ENCODE peak calls at places on chromosomes 4 and X, in nine cellular contexts. S is adrenal gland, U is uterus, O is A549, Y is Peyer's patch, E is transverse colon, X is suprapubic skin, B is K562, I is IMR-90. C is an unnamed sample.

GRCh38 chr4:183074288-183074990 is 24.6 kb upstream of the WWC2 start:
- DNase-seq in S (no peak), U (no peak), O (no peak), Y (no peak), E (no peak), X (no peak), B (no peak), I (peak; percentile 32), C (no peak)

GRCh38 chrX:78514852-78515251 is 144.3 kb downstream of the RTL3 start:
- DNase-seq in S (no peak), U (no peak), O (no peak), Y (no peak), E (no peak), X (no peak), B (no peak), I (no peak), C (no peak)

GRCh38 chr4:74006009-74006476 is 7.6 kb upstream of the CXCL5 start:
- DNase-seq in S (no peak), U (no peak), O (no peak), Y (no peak), E (no peak), X (no peak), B (no peak), I (peak; percentile 38), C (no peak)

GRCh38 chr4:130600706-130601105 is 1504.8 kb downstream of the C4orf33 start:
- DNase-seq in S (no peak), U (no peak), O (no peak), Y (no peak), E (no peak), X (no peak), B (no peak), I (no peak), C (no peak)

GRCh38 chrX:119755981-119756533 is 2.3 kb upstream of the SOWAHD start:
- DNase-seq in S (no peak), U (no peak), O (no peak), Y (no peak), E (peak; percentile 51), X (no peak), B (no peak), I (peak; percentile 73), C (no peak)

GRCh38 chr4:155759372-155760252 is 791 bp downstream of the GUCY1B1 start:
- DNase-seq in S (peak; percentile 3), U (peak; percentile 66), O (peak; percentile 5), Y (peak; percentile 53), E (peak; percentile 23), X (peak; percentile 80), B (peak; percentile 1), I (peak; percentile 16), C (no peak)

GRCh38 chr4:149555146-149555545 is 260.5 kb downstream of the IQCM start:
- DNase-seq in S (no peak), U (no peak), O (no peak), Y (no peak), E (no peak), X (no peak), B (no peak), I (no peak), C (no peak)

GRCh38 chrX:41445781-41446358 is 1.3 kb upstream of the NYX start:
- DNase-seq in S (no peak), U (no peak), O (no peak), Y (no peak), E (no peak), X (no peak), B (no peak), I (no peak), C (no peak)

GRCh38 chr4:130479020-130479419 is 1383.1 kb downstream of the C4orf33 start:
- DNase-seq in S (no peak), U (no peak), O (no peak), Y (no peak), E (no peak), X (no peak), B (no peak), I (peak; percentile 29), C (no peak)

GRCh38 chr4:18022572-18023039 is 1.1 kb upstream of the LCORL start:
- DNase-seq in S (no peak), U (no peak), O (no peak), Y (no peak), E (no peak), X (no peak), B (no peak), I (peak; percentile 5), C (peak; percentile 27)

GRCh38 chr4:71785957-71786356 is 2.1 kb upstream of the GC start:
- DNase-seq in S (no peak), U (no peak), O (no peak), Y (no peak), E (no peak), X (no peak), B (no peak), I (no peak), C (no peak)

GRCh38 chr4:99710020-99710419 is 52.4 kb upstream of the C4orf54 start:
- DNase-seq in S (no peak), U (no peak), O (no peak), Y (no peak), E (no peak), X (no peak), B (no peak), I (no peak), C (no peak)

GRCh38 chr4:117455088-117455487 is 369.7 kb upstream of the TRAM1L1 start:
- DNase-seq in S (no peak), U (no peak), O (no peak), Y (no peak), E (no peak), X (no peak), B (no peak), I (no peak), C (no peak)

GRCh38 chrX:106457802-106458201 is 154.0 kb upstream of the RADX start:
- DNase-seq in S (no peak), U (no peak), O (no peak), Y (no peak), E (no peak), X (no peak), B (no peak), I (no peak), C (no peak)

GRCh38 chrX:110394653-110395052 is 36.0 kb downstream of the RTL9 start:
- DNase-seq in S (no peak), U (no peak), O (no peak), Y (no peak), E (no peak), X (no peak), B (peak; percentile 52), I (peak; percentile 86), C (peak; percentile 4)

GRCh38 chr4:3864736-3865721 is 98.8 kb downstream of the ADRA2C start:
- DNase-seq in S (no peak), U (no peak), O (no peak), Y (no peak), E (no peak), X (peak; percentile 72), B (no peak), I (no peak), C (no peak)

DNA sequence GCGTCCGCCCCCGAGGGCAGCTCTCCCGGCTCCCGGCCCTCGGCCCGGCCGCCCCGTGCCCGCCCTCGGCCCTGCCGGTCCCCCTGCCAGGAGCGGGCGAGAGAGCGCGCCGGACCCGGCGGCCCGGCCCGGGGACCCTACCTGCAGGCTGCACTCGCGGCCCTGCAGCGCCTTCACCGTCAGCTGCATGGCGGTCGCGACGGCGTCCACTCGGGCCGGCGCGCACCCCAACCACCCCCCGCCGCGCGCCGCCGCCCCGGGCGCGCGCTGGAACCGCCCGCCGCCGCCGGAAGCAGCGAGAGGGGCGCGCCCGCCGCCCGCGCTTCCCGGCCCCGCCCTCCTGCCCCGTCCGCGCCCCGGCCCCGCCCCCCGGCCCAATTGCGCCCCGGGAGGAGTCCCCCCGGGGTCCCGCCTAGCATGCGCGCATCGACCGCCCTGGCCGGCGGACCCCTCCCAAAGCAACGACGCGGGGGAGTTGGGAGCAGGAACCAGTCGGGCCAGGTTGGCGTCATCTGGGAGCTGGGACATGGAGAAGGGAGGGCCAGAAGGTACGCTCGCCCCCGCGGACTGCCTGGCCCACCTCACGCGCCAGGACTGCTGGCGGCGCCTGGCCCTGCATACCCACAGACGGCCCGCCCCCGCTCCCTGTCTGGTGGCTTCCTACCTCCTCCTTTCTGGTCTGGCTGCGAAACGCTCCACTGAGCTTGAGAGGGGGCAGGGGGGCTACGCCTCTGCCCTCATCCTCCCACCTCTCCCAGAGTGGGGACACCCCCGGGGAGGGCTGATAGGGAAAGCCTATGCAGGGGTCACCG is at the start of gene UBL4A:
- DNase-seq in S (peak; percentile 66), U (peak; percentile 74), O (peak; percentile 26), Y (peak; percentile 80), E (peak; percentile 63), X (no peak), B (peak; percentile 77), I (peak; percentile 11), C (peak; percentile 81)
- TF ChIP-seq POLR2A in S (no peak), U (no peak), O (peak; percentile 41), Y (peak; percentile 45), E (peak; percentile 44), X (no peak), B (peak; percentile 48), I (no peak), C (peak; percentile 57)

GRCh38 chr4:184280591-184281071 is 63.0 kb upstream of the ENPP6 start:
- DNase-seq in S (no peak), U (no peak), O (no peak), Y (no peak), E (peak; percentile 19), X (no peak), B (no peak), I (no peak), C (peak; percentile 14)
- TF ChIP-seq POLR2A in S (no peak), U (no peak), O (no peak), Y (no peak), E (no peak), X (no peak), B (no peak), I (no peak), C (no peak)

GRCh38 chrX:47146121-47146935 is 1.3 kb downstream of the RBM10 start:
- DNase-seq in S (no peak), U (no peak), O (no peak), Y (no peak), E (peak; percentile 60), X (no peak), B (no peak), I (no peak), C (peak; percentile 54)

GRCh38 chrX:47143894-47144625 is 442 bp downstream of the NDUFB11 start:
- DNase-seq in S (peak; percentile 44), U (peak; percentile 40), O (peak; percentile 61), Y (peak; percentile 76), E (peak; percentile 33), X (no peak), B (peak; percentile 56), I (peak; percentile 16), C (peak; percentile 79)

GRCh38 chrX:47146936-47147859 is 2.2 kb downstream of the RBM10 start:
- DNase-seq in S (no peak), U (no peak), O (no peak), Y (no peak), E (no peak), X (no peak), B (no peak), I (no peak), C (no peak)

GRCh38 chrX:47145408-47146120 is 543 bp downstream of the RBM10 start:
- DNase-seq in S (no peak), U (peak; percentile 27), O (peak; percentile 25), Y (no peak), E (no peak), X (no peak), B (peak; percentile 13), I (no peak), C (no peak)

GRCh38 chrX:47144626-47145407 is at the start of the genes NDUFB11 and RBM10:
- DNase-seq in S (peak; percentile 95), U (peak; percentile 94), O (peak; percentile 86), Y (peak; percentile 91), E (peak; percentile 94), X (peak; percentile 96), B (peak; percentile 96), I (peak; percentile 93), C (peak; percentile 95)
- TF ChIP-seq POLR2A in S (peak; percentile 71), U (peak; percentile 68), O (peak; percentile 81), Y (peak; percentile 45), E (peak; percentile 86), X (no peak), B (peak; percentile 88), I (peak; percentile 82), C (peak; percentile 81)

GRCh38 chrX:123962794-123963373 is 1.4 kb downstream of the STAG2 start:
- DNase-seq in S (peak; percentile 93), U (peak; percentile 95), O (peak; percentile 83), Y (peak; percentile 81), E (peak; percentile 89), X (peak; percentile 92), B (peak; percentile 95), I (peak; percentile 94), C (peak; percentile 92)
- TF ChIP-seq POLR2A in S (peak; percentile 46), U (peak; percentile 73), O (no peak), Y (peak; percentile 41), E (peak; percentile 85), X (peak; percentile 22), B (peak; percentile 85), I (peak; percentile 72), C (peak; percentile 91)